ENCODE peak calls at places on chromosomes 4 and X, in eight cellular contexts. A, P, V, T, U, J, S and Y are unnamed samples.

GRCh38 chrX:10513974-10514373 is 106.4 kb downstream of the MID1 start:
- DNase-seq in A (no peak), P (no peak), V (no peak), T (no peak), U (no peak), J (no peak), S (no peak), Y (no peak)

GRCh38 chr4:119526786-119527550 is 101.6 kb downstream of the PDE5A start:
- DNase-seq in A (no peak), P (no peak), V (no peak), T (no peak), U (no peak), J (no peak), S (no peak), Y (no peak)

GRCh38 chrX:107675823-107676555 is 47.7 kb downstream of the PRPS1 start:
- DNase-seq in A (no peak), P (no peak), V (no peak), T (peak), U (no peak), J (peak), S (no peak), Y (no peak)

GRCh38 chr4:82721819-82722423 is 76.7 kb downstream of the SCD5 start:
- DNase-seq in A (peak), P (no peak), V (peak), T (peak), U (no peak), J (no peak), S (no peak), Y (no peak)

GRCh38 chr4:15147709-15148651 is 145.7 kb downstream of the CPEB2 start:
- DNase-seq in A (peak), P (no peak), V (no peak), T (no peak), U (no peak), J (no peak), S (no peak), Y (no peak)

GRCh38 chr4:188821500-188821899 is 682.3 kb downstream of the TRIML1 start:
- DNase-seq in A (no peak), P (no peak), V (no peak), T (no peak), U (no peak), J (no peak), S (no peak), Y (no peak)

GRCh38 chrX:48573690-48574269 is 504 bp upstream of the RBM3 start:
- DNase-seq in A (no peak), P (no peak), V (no peak), T (no peak), U (peak), J (peak), S (peak), Y (no peak)

GRCh38 chr4:54268151-54268550 is 39.1 kb downstream of the PDGFRA start:
- DNase-seq in A (no peak), P (peak), V (no peak), T (no peak), U (no peak), J (no peak), S (no peak), Y (no peak)

GRCh38 chr4:176837176-176837915 is 44.6 kb upstream of the VEGFC start:
- DNase-seq in A (no peak), P (no peak), V (no peak), T (peak), U (no peak), J (no peak), S (no peak), Y (no peak)

GRCh38 chrX:37846141-37846540 is 1.2 kb downstream of the DYNLT3 start:
- DNase-seq in A (no peak), P (no peak), V (no peak), T (no peak), U (no peak), J (no peak), S (no peak), Y (no peak)

GRCh38 chr4:153036931-153037330 is 100.8 kb downstream of the FHDC1 start:
- DNase-seq in A (no peak), P (no peak), V (no peak), T (no peak), U (no peak), J (no peak), S (no peak), Y (no peak)

GRCh38 chrX:130529531-130529930 is 127.7 kb downstream of the RBMX2 start:
- DNase-seq in A (no peak), P (no peak), V (no peak), T (no peak), U (no peak), J (no peak), S (no peak), Y (no peak)

GRCh38 chrX:139851730-139852129 is 81.1 kb downstream of the ATP11C start:
- DNase-seq in A (no peak), P (no peak), V (no peak), T (no peak), U (no peak), J (no peak), S (no peak), Y (no peak)

GRCh38 chr4:73067971-73068394 is 1.5 kb downstream of the COX18 start:
- DNase-seq in A (no peak), P (no peak), V (no peak), T (no peak), U (no peak), J (no peak), S (no peak), Y (no peak)

GRCh38 chr4:173477016-173477415 is 53.0 kb downstream of the HAND2 start:
- DNase-seq in A (no peak), P (no peak), V (no peak), T (no peak), U (no peak), J (no peak), S (no peak), Y (no peak)